ENCODE peak calls at places on chromosomes 6 and 20, in seven cellular contexts. A is anterior cingulate cortex, I is Panc1, F is foreskin fibroblast, P is ovary, D is IMR-90, Q is hepatocyte. X is an unnamed sample.

GRCh38 chr20:7714549-7714948 is 225.7 kb downstream of the HAO1 start:
- DNase-seq in I (no peak), F (no peak), P (no peak), A (no peak), Q (peak), D (no peak), X (no peak)

GRCh38 chr20:60762386-60762785 is 489.7 kb upstream of the CDH4 start:
- DNase-seq in F (no peak), Q (no peak), I (no peak), P (no peak), A (no peak), D (no peak), X (no peak)

GRCh38 chr20:25314497-25315417 is 66.9 kb downstream of the PYGB start:
- DNase-seq in D (no peak), F (no peak), Q (no peak), I (no peak), P (no peak), A (no peak), X (no peak)

GRCh38 chr6:34157236-34157830 is 11.4 kb upstream of the GRM4 start:
- DNase-seq in Q (no peak), A (no peak), P (no peak), I (no peak), D (no peak), F (no peak), X (no peak)

GRCh38 chr6:35718911-35719381 is 17.9 kb upstream of the ARMC12 start:
- DNase-seq in D (no peak), I (no peak), Q (no peak), F (no peak), P (peak), A (no peak), X (no peak)

GRCh38 chr20:62653951-62654685 is 11.8 kb downstream of the SLCO4A1 start:
- DNase-seq in A (no peak), F (no peak), P (no peak), I (no peak), Q (no peak), D (no peak), X (no peak)

GRCh38 chr6:163263998-163264661 is 150.4 kb upstream of the QKI start:
- DNase-seq in Q (no peak), D (no peak), I (no peak), P (no peak), A (no peak), F (no peak), X (no peak)

GRCh38 chr6:142210606-142211005 is 63.5 kb downstream of the VTA1 start:
- DNase-seq in Q (no peak), F (no peak), P (no peak), D (peak), A (no peak), I (no peak), X (no peak)

GRCh38 chr6:130967502-130968469 is 95.3 kb downstream of the EPB41L2 start:
- DNase-seq in P (no peak), I (no peak), D (peak), F (no peak), A (no peak), Q (no peak), X (no peak)

GRCh38 chr6:154298297-154298696 is 58.3 kb downstream of the IPCEF1 start:
- DNase-seq in Q (no peak), A (no peak), I (no peak), P (no peak), D (peak), F (no peak), X (peak)

GRCh38 chr6:119040636-119041035 is 37.8 kb downstream of the FAM184A start:
- DNase-seq in F (no peak), D (no peak), A (no peak), I (no peak), P (no peak), Q (no peak), X (no peak)

GRCh38 chr6:37323568-37323967 is 30.2 kb upstream of the RNF8 start:
- DNase-seq in F (no peak), P (no peak), A (no peak), Q (no peak), I (no peak), D (peak), X (no peak)

GRCh38 chr6:36956111-36956820 is 1.7 kb downstream of the PI16 start:
- DNase-seq in P (no peak), Q (no peak), D (no peak), F (no peak), A (no peak), I (no peak), X (no peak)

GRCh38 chr6:5569491-5569890 is 308.2 kb downstream of the FARS2 start:
- DNase-seq in D (peak), F (peak), P (no peak), Q (no peak), I (no peak), A (no peak), X (no peak)

GRCh38 chr6:42269553-42269952 is 51.9 kb upstream of the MRPS10 start:
- DNase-seq in P (no peak), I (no peak), Q (no peak), F (no peak), D (no peak), A (no peak), X (no peak)

GRCh38 chr6:54427396-54427910 is 119.2 kb downstream of the TINAG start:
- DNase-seq in Q (no peak), D (peak), P (no peak), I (no peak), F (peak), A (no peak), X (no peak)

GRCh38 chr6:26086214-26086613 is 1.0 kb upstream of the HFE start:
- DNase-seq in I (no peak), D (no peak), A (no peak), P (no peak), F (no peak), Q (no peak), X (no peak)

GRCh38 chr6:111663692-111664564 is 58.2 kb upstream of the TRAF3IP2 start:
- DNase-seq in F (peak), A (peak), D (peak), P (peak), Q (peak), I (no peak), X (no peak)

GRCh38 chr6:55433446-55434130 is 106.3 kb downstream of the GFRAL start:
- DNase-seq in I (no peak), P (no peak), D (peak), F (peak), A (no peak), Q (no peak), X (no peak)

GRCh38 chr20:64023278-64024140 is 12.5 kb upstream of the C20orf204 start:
- DNase-seq in I (no peak), D (no peak), P (no peak), A (no peak), Q (no peak), F (no peak), X (no peak)

GRCh38 chr6:7974932-7975763 is 64.6 kb upstream of the TXNDC5 start:
- DNase-seq in Q (peak), F (peak), P (peak), D (peak), I (peak), A (peak), X (peak)

GRCh38 chr6:114000066-114000465 is 29.1 kb upstream of the HDAC2 start:
- DNase-seq in Q (no peak), D (peak), A (no peak), F (peak), P (no peak), I (no peak), X (no peak)

GRCh38 chr20:57902478-57902877 is 192.7 kb upstream of the PMEPA1 start:
- DNase-seq in D (peak), A (no peak), I (no peak), P (no peak), F (peak), Q (no peak), X (no peak)

GRCh38 chr6:84635081-84635745 is 129.2 kb downstream of the TBX18 start:
- DNase-seq in I (no peak), Q (peak), F (peak), A (no peak), D (peak), P (no peak), X (no peak)

X was measured in glomerular endothelial cell.